ENCODE peak calls at places on chromosomes 13 and 19, in five cellular contexts. D is mesothelial cell of epicardium, E is cerebellar cortex, P is activated T-cell treated with anti-CD3 and anti-CD28 coated beads for 1 hour, V is non-pigmented ciliary epithelial cell. I is an unnamed sample.

GRCh38 chr13:88042489-88042888 is 371.3 kb downstream of the SLITRK5 start:
- DNase-seq in V (peak; percentile 2), E (no peak), D (no peak), P (no peak), I (no peak)

GRCh38 chr13:106561551-106562170 is 6.3 kb downstream of the ARGLU1 start:
- DNase-seq in P (no peak), V (no peak), D (no peak), E (no peak), I (peak; percentile 42)

GRCh38 chr19:3783660-3784584 is 2.3 kb downstream of the MATK start:
- DNase-seq in P (peak; percentile 20), D (no peak), V (no peak), E (no peak), I (peak; percentile 25)

GRCh38 chr13:73325351-73326214 is 266.8 kb downstream of the KLF5 start:
- DNase-seq in D (no peak), E (no peak), V (no peak), P (no peak), I (no peak)

GRCh38 chr13:114027046-114027760 is 53.3 kb upstream of the C13orf46 start:
- DNase-seq in V (no peak), D (no peak), P (no peak), E (no peak), I (no peak)

GRCh38 chr19:40803857-40804782 is 5.1 kb downstream of the EGLN2 start:
- DNase-seq in P (peak; percentile 52), V (no peak), E (no peak), D (no peak), I (peak; percentile 40)

GRCh38 chr13:85806553-85807175 is 7.4 kb upstream of the SLITRK6 start:
- DNase-seq in P (no peak), D (no peak), V (peak; percentile 23), E (peak; percentile 72), I (no peak)

GRCh38 chr13:105804561-105805190 is 730.8 kb downstream of the EFNB2 start:
- DNase-seq in E (no peak), P (no peak), D (no peak), V (peak; percentile 28), I (no peak)

GRCh38 chr13:80923907-80924306 is 583.0 kb upstream of the SPRY2 start:
- DNase-seq in V (no peak), E (no peak), D (no peak), P (no peak), I (no peak)

GRCh38 chr19:39917561-39918182 is 16.8 kb downstream of the FCGBP start:
- DNase-seq in D (no peak), V (no peak), E (no peak), P (no peak), I (no peak)

GRCh38 chr13:49627831-49628652 is at the start of gene ARL11:
- DNase-seq in V (no peak), E (no peak), D (no peak), P (peak; percentile 39), I (peak; percentile 15)

GRCh38 chr19:33260628-33261418 is 35.2 kb upstream of the SLC7A10 start:
- DNase-seq in V (no peak), D (no peak), P (no peak), E (no peak), I (no peak)

I was measured in stimulated activated CD4-positive, alpha-beta T cell treated with anti-CD3 and anti-CD28 coated beads, Interleukin-2, amount 100 ng/mL, for 4 hours.